ENCODE peak calls at places on chromosomes 5 and 9, in four cellular contexts. R is mesendoderm, D is IMR-90, F is H1. C is an unnamed sample.

GRCh38 chr5:86664173-86664572 is 46.4 kb downstream of the COX7C start:
- DNase-seq in F (no peak), D (no peak), R (no peak), C (no peak)

GRCh38 chr5:140855772-140856674 is at the start of gene PCDHA10:
- DNase-seq in R (peak; percentile 59), D (no peak), F (no peak), C (peak; percentile 60)

GRCh38 chr5:140221697-140222223 is 46.8 kb downstream of the CYSTM1 start:
- DNase-seq in R (no peak), F (no peak), D (peak; percentile 93), C (no peak)

GRCh38 chr5:149439899-149440655 is 61.0 kb upstream of the IL17B start:
- DNase-seq in R (peak; percentile 93), D (peak; percentile 47), F (no peak), C (peak; percentile 92)

GRCh38 chr9:133127340-133127981 is 6.4 kb upstream of the RALGDS start:
- DNase-seq in F (no peak), R (no peak), D (no peak), C (no peak)

GRCh38 chr5:149379177-149379761 is at the start of gene IL17B:
- DNase-seq in F (no peak), R (no peak), D (no peak), C (no peak)

GRCh38 chr9:108549184-108549583 is 306.6 kb downstream of the ACTL7B start:
- DNase-seq in F (no peak), R (no peak), D (peak; percentile 23), C (no peak)

GRCh38 chr5:4555739-4556285 is 584.3 kb upstream of the ADAMTS16 start:
- DNase-seq in D (no peak), F (no peak), R (no peak), C (no peak)

GRCh38 chr5:5014836-5015235 is 125.3 kb upstream of the ADAMTS16 start:
- DNase-seq in D (no peak), R (peak; percentile 44), F (no peak), C (no peak)

GRCh38 chr5:147208134-147208533 is 26.7 kb upstream of the STK32A start:
- DNase-seq in R (no peak), D (no peak), F (no peak), C (no peak)

GRCh38 chr5:141420855-141421488 is at the start of gene PCDHGA11:
- DNase-seq in D (peak; percentile 63), R (peak; percentile 73), F (peak; percentile 91), C (peak; percentile 74)

GRCh38 chr5:30041291-30041690 is 1152.2 kb upstream of the CDH6 start:
- DNase-seq in R (no peak), D (no peak), F (no peak), C (no peak)

GRCh38 chr5:38340961-38341500 is 82.7 kb downstream of the EGFLAM start:
- DNase-seq in R (peak; percentile 64), F (no peak), D (no peak), C (no peak)

GRCh38 chr9:94498801-94499454 is 56.0 kb upstream of the PCAT7 start:
- DNase-seq in R (no peak), F (no peak), D (no peak), C (no peak)

GRCh38 chr5:170151105-170151831 is 45.6 kb downstream of the FOXI1 start:
- DNase-seq in F (peak; percentile 53), D (peak; percentile 44), R (peak; percentile 95), C (peak; percentile 61)

GRCh38 chr5:82820958-82821880 is 256.0 kb downstream of the TMEM167A start:
- DNase-seq in R (no peak), F (no peak), D (no peak), C (no peak)

GRCh38 chr5:72531496-72532190 is 24.4 kb upstream of the ZNF366 start:
- DNase-seq in F (no peak), D (no peak), R (no peak), C (no peak)

GRCh38 chr5:15946026-15946425 is 233.6 kb downstream of the MARCHF11 start:
- DNase-seq in F (no peak), D (peak; percentile 8), R (no peak), C (no peak)

GRCh38 chr5:96157841-96158291 is 196.2 kb upstream of the ELL2 start:
- DNase-seq in F (no peak), R (no peak), D (no peak), C (no peak)

GRCh38 chr5:35758151-35758724 is 98.5 kb upstream of the IL7R start:
- DNase-seq in D (no peak), R (no peak), F (no peak), C (no peak)

GRCh38 chr5:35762368-35762767 is 94.3 kb upstream of the IL7R start:
- DNase-seq in F (no peak), D (peak; percentile 50), R (no peak), C (no peak)

GRCh38 chr5:35761541-35761940 is 95.2 kb upstream of the IL7R start:
- DNase-seq in D (no peak), R (no peak), F (no peak), C (no peak)
- H3K56ac ChIP-seq in D (no peak overlapping the region), R (no peak overlapping the region), F (no peak overlapping the region), C (no peak overlapping the region)

DNA sequence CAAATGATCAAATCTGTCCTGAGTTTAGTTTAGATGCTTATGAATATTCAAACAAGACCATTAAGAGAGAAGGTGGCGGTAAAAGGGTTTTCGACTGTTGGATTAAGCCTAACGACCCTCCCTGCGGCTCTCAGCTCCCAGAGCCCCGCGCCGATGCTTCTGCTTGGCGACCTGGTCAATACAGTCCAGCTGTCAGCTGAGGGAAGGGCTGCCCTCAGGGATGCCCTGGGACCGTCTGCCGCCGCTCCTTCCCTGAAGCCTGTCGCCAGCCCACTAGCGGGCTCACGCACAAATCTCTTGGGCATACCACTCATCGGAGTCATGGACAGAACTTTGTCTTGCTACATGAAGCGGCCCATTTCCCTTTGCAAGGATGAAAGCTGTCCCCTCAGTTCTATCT is 136.6 kb upstream of the RAPGEF1 start:
- DNase-seq in D (no peak), R (no peak), F (no peak), C (no peak)
- H3K4me1 ChIP-seq in D (peaks cover 5% of the 10 kb centered on the region), R (no peaks in the 10 kb centered on the region), F (peaks cover 6% of the 10 kb centered on the region), C (peaks cover 7% of the 10 kb centered on the region)

DNA sequence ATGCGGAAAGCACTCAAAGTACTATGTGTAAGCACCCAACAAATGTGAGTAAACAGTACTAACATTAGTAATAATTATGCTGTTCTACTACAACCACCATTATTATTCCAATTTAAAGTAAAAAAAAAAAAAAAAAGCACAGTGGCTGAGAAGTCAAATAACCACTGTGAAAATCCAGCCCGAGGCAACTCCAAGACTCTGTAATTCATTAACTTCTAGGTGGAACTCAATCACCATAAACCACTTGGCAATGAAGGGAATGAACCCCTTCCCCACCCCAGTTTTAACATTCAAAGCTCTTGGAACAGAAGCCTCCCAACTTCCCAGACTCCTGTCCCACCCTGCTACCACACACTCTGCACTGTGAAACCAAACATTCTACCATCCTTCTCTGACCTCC is 31.5 kb downstream of the PRELID2 start:
- DNase-seq in D (no peak), F (no peak), R (no peak), C (no peak)
- H3K56ac ChIP-seq in D (no peak overlapping the region), F (no peak overlapping the region), R (no peak overlapping the region), C (no peak overlapping the region)

GRCh38 chr9:89535461-89535860 is 37.5 kb upstream of the SEMA4D start:
- DNase-seq in D (no peak), F (no peak), R (no peak), C (no peak)
- H3K4me1 ChIP-seq in D (no peaks in the 10 kb centered on the region), F (no peaks in the 10 kb centered on the region), R (no peaks in the 10 kb centered on the region), C (no peaks in the 10 kb centered on the region)

DNA sequence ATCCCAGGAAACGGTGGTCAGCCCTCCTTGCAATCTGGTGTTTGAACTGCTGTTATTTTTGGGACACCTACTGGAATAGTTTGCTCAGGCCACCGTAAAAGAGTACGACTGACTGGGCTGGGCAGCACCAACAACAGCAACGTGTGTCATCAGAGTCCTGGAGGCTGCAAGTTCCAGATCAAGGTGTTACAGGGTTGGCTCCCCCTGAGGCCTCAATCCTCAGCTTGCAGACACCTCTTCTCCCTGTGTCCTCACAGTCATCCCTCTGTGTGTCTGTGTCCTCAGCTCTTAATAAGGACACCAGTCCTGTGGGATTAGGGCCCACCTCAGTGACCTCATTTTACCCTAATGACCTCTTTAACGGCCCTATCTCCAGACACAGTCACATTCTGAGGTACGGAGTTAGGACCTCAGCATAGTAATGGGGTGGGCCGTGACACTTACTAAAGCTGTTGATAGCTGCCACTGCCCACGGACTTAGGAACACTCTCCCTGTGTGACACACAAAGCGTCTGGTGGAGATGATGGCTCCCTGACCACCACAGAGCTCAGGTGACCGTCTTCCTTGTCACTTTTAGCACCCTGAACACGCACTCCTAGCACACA is 16.8 kb downstream of the GLT6D1 start:
- DNase-seq in R (no peak), D (no peak), F (no peak), C (no peak)
- H3K56ac ChIP-seq in R (no peak overlapping the region), D (no peak overlapping the region), F (no peak overlapping the region), C (no peak overlapping the region)

DNA sequence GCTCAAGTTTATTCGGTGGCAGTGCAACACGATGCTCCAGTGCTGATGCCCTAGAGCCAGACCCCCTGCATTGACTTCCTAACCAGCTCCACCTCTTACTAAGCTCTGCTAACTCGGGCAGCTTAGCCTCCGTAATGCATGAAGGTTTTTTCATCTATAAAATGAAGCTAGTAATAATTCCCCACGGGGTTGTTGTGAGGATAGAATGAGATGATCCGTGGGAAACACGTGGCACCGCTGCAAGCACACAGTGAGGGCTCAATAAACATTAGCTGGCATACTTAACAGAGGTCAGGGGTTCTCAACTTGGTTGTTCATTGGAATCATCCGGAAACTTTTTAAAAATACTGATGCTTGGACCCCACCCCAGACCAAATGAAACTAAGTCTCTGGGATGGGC is 6.8 kb downstream of the ENC1 start:
- DNase-seq in R (no peak), F (no peak), D (no peak), C (no peak)
- H3K4me1 ChIP-seq in R (peaks cover 27% of the 10 kb centered on the region), F (peaks cover 13% of the 10 kb centered on the region), D (peaks cover 31% of the 10 kb centered on the region), C (peaks cover 12% of the 10 kb centered on the region)

GRCh38 chr9:93133641-93134017 is 422 bp downstream of the NINJ1 start:
- DNase-seq in R (peak; percentile 74), F (peak; percentile 76), D (peak; percentile 94), C (no peak)

GRCh38 chr9:93132946-93133640 is 958 bp downstream of the NINJ1 start:
- DNase-seq in D (no peak), F (no peak), R (peak; percentile 72), C (no peak)

GRCh38 chr9:93134740-93135444 is 841 bp upstream of the NINJ1 start:
- DNase-seq in R (no peak), D (peak; percentile 82), F (no peak), C (no peak)

GRCh38 chr9:93132287-93132927 is 1.6 kb downstream of the NINJ1 start:
- DNase-seq in F (no peak), D (no peak), R (no peak), C (no peak)

GRCh38 chr9:93134018-93134739 is at the start of gene NINJ1:
- DNase-seq in D (peak; percentile 60), F (peak; percentile 85), R (peak; percentile 74), C (peak; percentile 65)
- H3K56ac ChIP-seq in D (peak within 1 kb of the TSS; percentile 36), F (peak within 1 kb of the TSS; percentile 60), R (peak within 1 kb of the TSS; percentile 93), C (no peak within 1 kb of the TSS)

C was measured in H9.